ENCODE peak calls at places on chromosomes 6 and 20, in five cellular contexts. G is chondrocyte, X is lower leg skin, M is HepG2, U is prostate gland. Z is an unnamed sample.

GRCh38 chr6:30917487-30917886 is 3.4 kb downstream of the VARS2 start:
- DNase-seq in U (no peak), X (no peak), M (no peak), G (no peak), Z (no peak)

GRCh38 chr6:26157150-26157837 is 70.1 kb downstream of the HFE start:
- DNase-seq in M (no peak), X (peak), G (no peak), U (no peak), Z (peak)

GRCh38 chr20:57849126-57849867 is 139.5 kb upstream of the PMEPA1 start:
- DNase-seq in U (no peak), G (no peak), X (peak), M (no peak), Z (no peak)

GRCh38 chr6:91083226-91083625 is 496.4 kb upstream of the MAP3K7 start:
- DNase-seq in U (no peak), X (no peak), M (no peak), G (no peak), Z (no peak)

GRCh38 chr20:34884260-34884659 is 7.8 kb downstream of the ACSS2 start:
- DNase-seq in X (no peak), G (no peak), M (no peak), U (no peak), Z (no peak)

GRCh38 chr6:74607934-74608333 is 597.9 kb downstream of the COL12A1 start:
- DNase-seq in M (no peak), U (no peak), G (no peak), X (no peak), Z (no peak)

GRCh38 chr6:130997061-130997753 is 65.8 kb downstream of the EPB41L2 start:
- DNase-seq in U (no peak), G (no peak), X (no peak), M (no peak), Z (no peak)

GRCh38 chr6:158211273-158212055 is 43.3 kb downstream of the GTF2H5 start:
- DNase-seq in G (no peak), U (no peak), M (no peak), X (no peak), Z (no peak)

GRCh38 chr6:1390805-1391511 is 1.6 kb downstream of the FOXF2 start:
- DNase-seq in X (no peak), U (no peak), M (no peak), G (no peak), Z (no peak)

GRCh38 chr6:52587001-52587400 is 10.1 kb upstream of the TRAM2 start:
- DNase-seq in M (no peak), G (no peak), U (no peak), X (peak), Z (no peak)

GRCh38 chr20:22732751-22733150 is 148.4 kb upstream of the FOXA2 start:
- DNase-seq in U (no peak), X (no peak), G (no peak), M (peak), Z (no peak)

GRCh38 chr20:1491281-1491840 is at the start of gene SIRPB2:
- DNase-seq in M (no peak), U (no peak), G (no peak), X (no peak), Z (no peak)

GRCh38 chr6:11132191-11132590 is 20.7 kb upstream of the ERVFRD-1 start:
- DNase-seq in X (no peak), G (no peak), U (no peak), M (no peak), Z (no peak)

GRCh38 chr20:32664352-32665159 is 9.2 kb downstream of the C20orf203 start:
- DNase-seq in X (no peak), U (no peak), G (no peak), M (peak), Z (no peak)

GRCh38 chr20:48210111-48211029 is 425.1 kb upstream of the SULF2 start:
- DNase-seq in U (no peak), M (no peak), X (no peak), G (no peak), Z (no peak)

GRCh38 chr6:47238456-47238995 is 71.2 kb downstream of the TNFRSF21 start:
- DNase-seq in X (no peak), M (no peak), U (no peak), G (no peak), Z (no peak)

GRCh38 chr20:22794200-22794599 is 209.8 kb upstream of the FOXA2 start:
- DNase-seq in M (no peak), X (no peak), U (no peak), G (no peak), Z (no peak)

GRCh38 chr6:116374586-116374985 is 3.8 kb downstream of the DSE start:
- DNase-seq in G (no peak), U (no peak), X (no peak), M (no peak), Z (no peak)

GRCh38 chr20:17327185-17327780 is 100.4 kb downstream of the PCSK2 start:
- DNase-seq in M (no peak), U (no peak), G (no peak), X (no peak), Z (no peak)

GRCh38 chr20:63696311-63696627 is 183 bp upstream of the TNFRSF6B start:
- DNase-seq in G (no peak), U (no peak), X (peak), M (no peak), Z (no peak)

GRCh38 chr6:134678436-134678889 is 271.4 kb downstream of the ALDH8A1 start:
- DNase-seq in X (no peak), U (no peak), M (no peak), G (no peak), Z (no peak)

GRCh38 chr6:85449388-85449817 is 480 bp upstream of the NT5E start:
- DNase-seq in U (no peak), X (peak), G (no peak), M (no peak), Z (no peak)

GRCh38 chr6:169854083-169854725 is 102.8 kb downstream of the ERMARD start:
- DNase-seq in X (peak), U (no peak), G (no peak), M (no peak), Z (no peak)

GRCh38 chr6:37985355-37985754 is 165.8 kb downstream of the ZFAND3 start:
- DNase-seq in M (no peak), U (no peak), G (peak), X (no peak), Z (peak)

GRCh38 chr6:149236584-149236983 is 80.9 kb upstream of the TAB2 start:
- DNase-seq in U (no peak), X (no peak), G (no peak), M (no peak), Z (no peak)

GRCh38 chr20:45985573-45985972 is 13.6 kb upstream of the ZNF335 start:
- DNase-seq in M (peak), X (no peak), U (no peak), G (no peak), Z (no peak)

GRCh38 chr20:8020314-8021079 is 936 bp upstream of the TMX4 start:
- DNase-seq in G (no peak), M (peak), X (no peak), U (no peak), Z (no peak)

GRCh38 chr6:11129908-11130565 is 18.5 kb upstream of the ERVFRD-1 start:
- DNase-seq in M (no peak), X (no peak), U (no peak), G (no peak), Z (no peak)

GRCh38 chr6:43724354-43724753 is 36.8 kb upstream of the MRPS18A start:
- DNase-seq in G (no peak), X (no peak), M (no peak), U (no peak), Z (no peak)

GRCh38 chr6:118371955-118372354 is 176.1 kb upstream of the PLN start:
- DNase-seq in G (no peak), U (no peak), M (no peak), X (no peak), Z (no peak)

GRCh38 chr20:21234816-21235215 is 68.3 kb upstream of the XRN2 start:
- DNase-seq in U (no peak), X (peak), M (no peak), G (no peak), Z (no peak)

GRCh38 chr20:51661609-51662178 is 106.5 kb downstream of the ATP9A start:
- DNase-seq in U (no peak), G (no peak), X (no peak), M (peak), Z (no peak)

GRCh38 chr6:92888316-92888715 is 531.0 kb downstream of the EPHA7 start:
- DNase-seq in X (no peak), G (no peak), U (no peak), M (no peak), Z (no peak)

GRCh38 chr6:143707702-143708101 is 29.9 kb downstream of the PHACTR2 start:
- DNase-seq in X (no peak), U (no peak), G (no peak), M (no peak), Z (no peak)

GRCh38 chr6:159727717-159728440 is 573 bp downstream of the WTAP start:
- DNase-seq in X (no peak), U (no peak), G (no peak), M (peak), Z (no peak)

GRCh38 chr6:161021543-161021942 is 30.0 kb downstream of the MAP3K4 start:
- DNase-seq in M (no peak), U (no peak), X (no peak), G (no peak), Z (no peak)

GRCh38 chr6:131807644-131808459 is at the start of gene ENPP1:
- DNase-seq in U (peak), X (peak), G (peak), M (peak), Z (peak)

GRCh38 chr6:109095036-109095820 is at the start of gene CEP57L1:
- DNase-seq in X (peak), G (peak), M (peak), U (peak), Z (peak)
- TF ChIP-seq CTCF in X (no peak), G (no peak), M (no peak), U (no peak), Z (no peak)

DNA sequence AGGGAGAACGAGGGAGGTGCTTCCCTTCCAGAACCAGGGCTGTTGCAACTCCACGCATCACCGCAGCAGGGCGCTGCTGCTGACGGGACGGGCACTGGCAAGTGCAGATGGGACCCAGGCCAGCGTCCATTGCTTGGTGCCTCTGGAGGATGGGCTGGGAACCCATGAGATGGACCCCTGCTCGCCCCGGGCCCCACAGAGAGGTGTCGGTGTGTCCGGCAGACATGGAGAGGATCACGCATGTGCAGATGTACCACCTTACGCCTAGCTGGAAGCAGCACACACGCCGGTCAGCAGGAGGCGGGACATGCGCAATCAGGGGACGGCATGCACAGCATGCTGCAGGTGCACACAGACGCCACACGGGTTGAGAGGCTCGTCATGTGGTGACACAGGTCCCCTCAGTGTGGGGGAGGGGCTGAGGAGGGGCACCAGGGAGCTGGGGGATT is 5.7 kb downstream of the CABLES2 start:
- DNase-seq in U (no peak), M (no peak), G (no peak), X (no peak), Z (no peak)
- TF ChIP-seq CTCF in U (no peak), M (no peak), G (peak), X (no peak), Z (no peak)

GRCh38 chr6:145315982-145316600 is 419.2 kb downstream of the EPM2A start:
- DNase-seq in M (no peak), U (no peak), G (no peak), X (no peak), Z (no peak)
- TF ChIP-seq CTCF in M (no peak), U (no peak), G (no peak), X (no peak), Z (no peak)

GRCh38 chr6:156389296-156389695 is 387.9 kb upstream of the ARID1B start:
- DNase-seq in U (no peak), X (no peak), G (peak), M (no peak), Z (no peak)

GRCh38 chr6:156391977-156392376 is 385.2 kb upstream of the ARID1B start:
- DNase-seq in G (no peak), X (no peak), U (no peak), M (no peak), Z (no peak)

GRCh38 chr6:156387472-156387871 is 389.7 kb upstream of the ARID1B start:
- DNase-seq in X (no peak), G (no peak), M (no peak), U (no peak), Z (no peak)

GRCh38 chr6:156391379-156391777 is 385.8 kb upstream of the ARID1B start:
- DNase-seq in X (no peak), M (no peak), G (no peak), U (no peak), Z (no peak)

GRCh38 chr6:156390621-156391378 is 386.4 kb upstream of the ARID1B start:
- DNase-seq in U (no peak), M (no peak), X (no peak), G (no peak), Z (no peak)
- TF ChIP-seq CTCF in U (no peak), M (no peak), X (no peak), G (no peak), Z (no peak)

GRCh38 chr6:98840385-98840784 is 6.0 kb downstream of the POU3F2 start:
- DNase-seq in X (no peak), M (no peak), G (no peak), U (no peak), Z (no peak)

GRCh38 chr6:98841114-98841513 is 6.7 kb downstream of the POU3F2 start:
- DNase-seq in M (no peak), X (no peak), G (no peak), U (no peak), Z (no peak)

GRCh38 chr6:98841589-98842488 is 7.5 kb downstream of the POU3F2 start:
- DNase-seq in G (no peak), M (no peak), X (no peak), U (no peak), Z (no peak)

GRCh38 chr6:98838027-98838426 is 3.7 kb downstream of the POU3F2 start:
- DNase-seq in U (no peak), M (no peak), X (no peak), G (no peak), Z (no peak)

DNA sequence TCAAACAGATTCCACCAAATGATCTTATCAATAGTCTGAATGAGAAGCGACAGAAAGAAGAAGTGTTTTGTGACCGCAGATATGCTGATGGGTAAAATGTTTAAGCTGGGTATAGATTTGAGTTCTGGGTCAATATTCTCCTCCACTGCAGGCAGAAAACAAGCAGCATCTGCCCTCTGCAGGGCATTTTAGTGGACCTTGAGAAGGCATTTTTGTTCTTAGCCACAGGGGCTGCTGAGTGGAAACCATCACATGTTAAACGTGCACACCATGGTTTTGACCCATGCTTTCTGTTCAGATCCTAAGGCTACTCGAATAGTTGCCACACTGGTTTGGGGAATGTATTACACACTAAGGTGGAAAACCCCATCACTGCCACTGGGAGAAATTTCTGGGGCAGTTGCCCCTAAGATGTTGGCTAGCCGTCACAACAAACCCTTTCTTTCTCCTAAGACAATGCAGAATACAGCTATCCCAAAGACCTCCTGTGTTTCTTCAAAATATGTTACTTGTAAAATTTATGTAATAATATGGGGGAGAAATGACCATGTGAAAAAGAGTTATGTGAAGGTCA is 5.5 kb downstream of the POU3F2 start:
- DNase-seq in U (no peak), X (no peak), M (peak), G (no peak), Z (no peak)
- TF ChIP-seq CTCF in U (no peak), X (no peak), M (peak), G (peak), Z (no peak)

GRCh38 chr6:98471444-98471843 is 362.9 kb upstream of the POU3F2 start:
- DNase-seq in U (no peak), G (no peak), X (no peak), M (no peak), Z (no peak)

DNA sequence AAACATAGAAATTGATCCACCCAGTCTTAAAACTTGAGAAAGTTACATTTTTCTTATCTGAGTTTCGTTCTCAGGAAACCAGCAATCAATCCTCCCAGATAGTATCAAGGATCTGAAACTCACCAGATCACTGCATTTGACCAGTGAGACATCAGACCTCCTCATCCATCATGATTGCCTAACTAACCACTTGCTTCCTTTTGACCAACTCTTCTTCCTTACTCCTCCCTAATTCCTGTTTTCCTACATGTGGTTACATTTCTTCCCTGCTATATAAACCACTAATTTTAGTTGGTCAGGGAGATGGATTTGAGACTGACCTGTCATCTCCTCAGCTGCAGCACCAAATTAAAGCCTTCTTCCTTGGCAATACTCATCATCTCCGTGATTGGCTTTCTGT is 357.1 kb upstream of the POU3F2 start:
- DNase-seq in X (no peak), M (no peak), G (no peak), U (no peak), Z (no peak)
- TF ChIP-seq CTCF in X (no peak), M (no peak), G (no peak), U (no peak), Z (no peak)

GRCh38 chr6:4786936-4787504 is 10.8 kb downstream of the CDYL start:
- DNase-seq in G (no peak), U (no peak), M (no peak), X (no peak), Z (no peak)

GRCh38 chr6:4788482-4788881 is 12.3 kb downstream of the CDYL start:
- DNase-seq in X (no peak), M (no peak), G (no peak), U (no peak), Z (no peak)

GRCh38 chr6:4788953-4789584 is 12.9 kb downstream of the CDYL start:
- DNase-seq in X (no peak), U (no peak), M (no peak), G (no peak), Z (no peak)

GRCh38 chr6:4791174-4791573 is 15.0 kb downstream of the CDYL start:
- DNase-seq in M (no peak), U (no peak), G (no peak), X (no peak), Z (no peak)

DNA sequence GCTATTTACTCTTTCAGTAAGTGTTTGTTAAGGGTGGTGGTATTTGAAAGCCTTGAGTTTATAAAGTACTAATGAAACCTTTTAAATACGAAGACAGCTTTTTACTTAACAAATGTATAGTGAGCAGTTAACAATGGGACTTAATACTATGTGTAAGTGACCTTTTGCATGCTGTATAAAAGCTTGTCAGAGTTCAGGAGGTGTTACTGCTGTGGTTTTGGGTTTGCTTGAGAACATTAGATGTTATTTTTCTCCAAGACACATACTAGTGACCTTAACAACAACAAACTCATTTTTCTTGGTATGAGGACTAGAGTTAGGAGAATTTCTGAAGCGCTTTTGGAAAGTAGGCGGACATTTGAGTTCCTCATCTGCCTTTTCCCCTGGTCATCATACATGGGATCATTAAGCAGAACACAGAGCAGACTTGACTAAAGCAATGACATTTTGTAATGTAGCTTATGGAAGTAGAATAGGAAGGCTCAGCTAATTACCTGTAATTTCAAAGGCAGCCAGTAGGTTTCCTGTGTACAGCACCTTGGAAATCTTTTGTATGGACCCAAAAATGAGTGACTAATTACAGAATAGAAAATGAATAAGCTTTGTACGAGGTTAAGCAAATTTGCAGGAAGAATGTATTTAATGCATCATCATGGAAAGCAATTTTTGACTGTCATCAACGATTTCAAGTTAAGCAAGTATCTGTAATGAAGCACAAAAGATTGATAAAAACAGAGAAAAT is 14.1 kb downstream of the CDYL start:
- DNase-seq in M (no peak), X (no peak), U (no peak), G (no peak), Z (no peak)
- TF ChIP-seq CTCF in M (no peak), X (no peak), U (no peak), G (peak), Z (peak)

GRCh38 chr6:7673063-7673536 is 52.8 kb upstream of the BMP6 start:
- DNase-seq in M (no peak), G (no peak), X (peak), U (no peak), Z (no peak)

GRCh38 chr6:7671076-7671475 is 54.8 kb upstream of the BMP6 start:
- DNase-seq in U (no peak), X (no peak), G (no peak), M (no peak), Z (no peak)

GRCh38 chr6:7672066-7673062 is 53.5 kb upstream of the BMP6 start:
- DNase-seq in X (no peak), M (no peak), G (no peak), U (no peak), Z (no peak)

GRCh38 chr6:7671581-7671980 is 54.3 kb upstream of the BMP6 start:
- DNase-seq in X (no peak), G (no peak), M (no peak), U (no peak), Z (no peak)

DNA sequence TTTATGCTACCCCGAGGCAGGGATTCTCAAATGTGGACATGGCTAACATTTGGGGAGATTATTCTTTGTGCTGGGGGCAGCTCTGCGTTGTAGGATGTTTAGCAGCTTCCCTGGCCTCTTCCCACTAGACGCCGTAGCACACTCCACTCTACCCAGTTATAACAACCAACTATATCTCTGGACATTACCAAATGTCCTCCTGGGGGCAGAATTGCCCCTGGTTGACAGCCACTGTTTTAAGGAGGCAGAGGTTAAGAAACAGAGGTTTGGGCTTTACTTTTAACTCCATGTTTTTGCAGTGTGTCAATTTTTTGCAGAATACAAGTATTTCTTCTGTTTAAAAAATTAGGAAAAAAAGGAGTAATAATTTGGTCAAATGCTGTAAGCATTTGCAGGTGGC is 56.2 kb upstream of the BMP6 start:
- DNase-seq in X (no peak), G (no peak), M (no peak), U (no peak), Z (no peak)
- TF ChIP-seq CTCF in X (no peak), G (peak), M (peak), U (no peak), Z (no peak)

Z was measured in natural killer cell.